ENCODE peak calls at places on chromosomes 5 and 9, in five cellular contexts. One of them, this sample, is unnamed.

GRCh38 chr9:101449071-101449721 is 13.6 kb upstream of the ALDOB start:
- DNase-seq in CD4-positive, alpha-beta T cell: peak
- DNase-seq in K562: peak
- DNase-seq in CD14-positive monocyte: no peak
- DNase-seq in astrocyte: peak
- DNase-seq in this sample: peak

GRCh38 chr9:134764870-134765269 is 115.7 kb upstream of the FCN2 start:
- DNase-seq in CD4-positive, alpha-beta T cell: no peak
- DNase-seq in K562: no peak
- DNase-seq in CD14-positive monocyte: no peak
- DNase-seq in astrocyte: no peak
- DNase-seq in this sample: no peak

GRCh38 chr5:2550479-2550878 is 201.0 kb downstream of the IRX2 start:
- DNase-seq in CD4-positive, alpha-beta T cell: no peak
- DNase-seq in K562: no peak
- DNase-seq in CD14-positive monocyte: no peak
- DNase-seq in astrocyte: no peak
- DNase-seq in this sample: no peak

GRCh38 chr9:5773324-5773999 is 59.5 kb downstream of the ERMP1 start:
- DNase-seq in CD4-positive, alpha-beta T cell: no peak
- DNase-seq in K562: no peak
- DNase-seq in CD14-positive monocyte: no peak
- DNase-seq in astrocyte: peak
- DNase-seq in this sample: no peak

GRCh38 chr5:145800181-145800580 is 35.0 kb downstream of the PRELID2 start:
- DNase-seq in CD4-positive, alpha-beta T cell: no peak
- DNase-seq in K562: no peak
- DNase-seq in CD14-positive monocyte: no peak
- DNase-seq in astrocyte: no peak
- DNase-seq in this sample: no peak

GRCh38 chr9:78064075-78064474 is 32.5 kb upstream of the GNAQ start:
- DNase-seq in CD4-positive, alpha-beta T cell: no peak
- DNase-seq in K562: no peak
- DNase-seq in CD14-positive monocyte: no peak
- DNase-seq in astrocyte: peak
- DNase-seq in this sample: no peak

GRCh38 chr5:87404359-87404758 is 8.4 kb downstream of the CCNH start:
- DNase-seq in CD4-positive, alpha-beta T cell: no peak
- DNase-seq in K562: no peak
- DNase-seq in CD14-positive monocyte: no peak
- DNase-seq in astrocyte: no peak
- DNase-seq in this sample: no peak

GRCh38 chr5:169416583-169417196 is 115.8 kb upstream of the SLIT3 start:
- DNase-seq in CD4-positive, alpha-beta T cell: no peak
- DNase-seq in K562: peak
- DNase-seq in CD14-positive monocyte: no peak
- DNase-seq in astrocyte: peak
- DNase-seq in this sample: peak

GRCh38 chr9:135478858-135479468 is 619 bp upstream of the PPP1R26 start:
- DNase-seq in CD4-positive, alpha-beta T cell: no peak
- DNase-seq in K562: peak
- DNase-seq in CD14-positive monocyte: no peak
- DNase-seq in astrocyte: no peak
- DNase-seq in this sample: no peak

GRCh38 chr5:168238422-168238821 is 53.0 kb upstream of the WWC1 start:
- DNase-seq in CD4-positive, alpha-beta T cell: no peak
- DNase-seq in K562: no peak
- DNase-seq in CD14-positive monocyte: no peak
- DNase-seq in astrocyte: no peak
- DNase-seq in this sample: no peak

GRCh38 chr9:93653762-93654161 is 77.4 kb downstream of the PHF2 start:
- DNase-seq in CD4-positive, alpha-beta T cell: no peak
- DNase-seq in K562: no peak
- DNase-seq in CD14-positive monocyte: peak
- DNase-seq in astrocyte: no peak
- DNase-seq in this sample: no peak

GRCh38 chr9:124841422-124841821 is 11.8 kb upstream of the WDR38 start:
- DNase-seq in CD4-positive, alpha-beta T cell: no peak
- DNase-seq in K562: no peak
- DNase-seq in CD14-positive monocyte: no peak
- DNase-seq in astrocyte: no peak
- DNase-seq in this sample: no peak

GRCh38 chr9:124844291-124844690 is 9.0 kb upstream of the WDR38 start:
- DNase-seq in CD4-positive, alpha-beta T cell: no peak
- DNase-seq in K562: no peak
- DNase-seq in CD14-positive monocyte: no peak
- DNase-seq in astrocyte: no peak
- DNase-seq in this sample: no peak

GRCh38 chr9:124839612-124840299 is 13.5 kb upstream of the WDR38 start:
- DNase-seq in CD4-positive, alpha-beta T cell: no peak
- DNase-seq in K562: peak
- DNase-seq in CD14-positive monocyte: no peak
- DNase-seq in astrocyte: no peak
- DNase-seq in this sample: no peak

GRCh38 chr9:124843635-124844034 is 9.6 kb upstream of the WDR38 start:
- DNase-seq in CD4-positive, alpha-beta T cell: no peak
- DNase-seq in K562: no peak
- DNase-seq in CD14-positive monocyte: no peak
- DNase-seq in astrocyte: no peak
- DNase-seq in this sample: no peak

DNA sequence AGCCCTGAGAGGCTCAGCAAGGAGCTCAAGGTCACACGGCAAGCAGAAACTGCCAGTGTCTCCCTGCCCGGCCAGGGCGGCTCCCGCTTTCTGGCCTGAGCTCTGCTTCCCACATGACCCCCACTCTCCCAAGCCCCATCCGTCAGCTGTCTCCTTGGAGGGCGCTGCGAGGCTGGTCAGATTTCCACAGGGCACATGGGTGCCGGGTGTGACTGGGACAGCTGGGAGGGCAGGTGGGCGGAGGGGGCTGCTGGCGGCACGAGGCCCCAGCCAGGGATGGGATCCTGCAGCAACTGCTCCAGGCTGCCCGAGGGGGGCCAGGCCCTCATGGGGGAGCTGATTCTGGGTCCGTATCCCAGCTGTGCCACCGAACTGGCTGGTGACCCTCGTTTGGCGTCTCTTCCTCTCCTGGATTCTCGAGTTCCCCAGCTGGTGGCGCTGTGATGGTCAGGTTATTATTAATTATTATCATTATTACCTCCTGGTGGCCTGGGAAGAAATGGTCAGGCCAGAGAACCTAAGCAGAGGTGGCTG is 12.9 kb upstream of the WDR38 start:
- DNase-seq in CD4-positive, alpha-beta T cell: no peak
- DNase-seq in K562: peak
- DNase-seq in CD14-positive monocyte: no peak
- DNase-seq in astrocyte: no peak
- DNase-seq in this sample: no peak
- TF ChIP-seq CTCF in CD4-positive, alpha-beta T cell: no peak
- TF ChIP-seq CTCF in K562: peak
- TF ChIP-seq CTCF in CD14-positive monocyte: peak
- TF ChIP-seq CTCF in astrocyte: peak
- TF ChIP-seq CTCF in this sample: no peak

GRCh38 chr9:127941062-127941925 is 3.6 kb upstream of the DPM2 start:
- DNase-seq in CD4-positive, alpha-beta T cell: no peak
- DNase-seq in K562: peak
- DNase-seq in CD14-positive monocyte: no peak
- DNase-seq in astrocyte: no peak
- DNase-seq in this sample: no peak

GRCh38 chr9:127942152-127943010 is 4.7 kb upstream of the DPM2 start:
- DNase-seq in CD4-positive, alpha-beta T cell: peak
- DNase-seq in K562: peak
- DNase-seq in CD14-positive monocyte: peak
- DNase-seq in astrocyte: no peak
- DNase-seq in this sample: no peak

GRCh38 chr9:127943011-127943662 is 5.5 kb upstream of the DPM2 start:
- DNase-seq in CD4-positive, alpha-beta T cell: no peak
- DNase-seq in K562: no peak
- DNase-seq in CD14-positive monocyte: no peak
- DNase-seq in astrocyte: no peak
- DNase-seq in this sample: no peak

GRCh38 chr9:127938298-127938690 is 640 bp upstream of the DPM2 start:
- DNase-seq in CD4-positive, alpha-beta T cell: no peak
- DNase-seq in K562: peak
- DNase-seq in CD14-positive monocyte: no peak
- DNase-seq in astrocyte: no peak
- DNase-seq in this sample: no peak

DNA sequence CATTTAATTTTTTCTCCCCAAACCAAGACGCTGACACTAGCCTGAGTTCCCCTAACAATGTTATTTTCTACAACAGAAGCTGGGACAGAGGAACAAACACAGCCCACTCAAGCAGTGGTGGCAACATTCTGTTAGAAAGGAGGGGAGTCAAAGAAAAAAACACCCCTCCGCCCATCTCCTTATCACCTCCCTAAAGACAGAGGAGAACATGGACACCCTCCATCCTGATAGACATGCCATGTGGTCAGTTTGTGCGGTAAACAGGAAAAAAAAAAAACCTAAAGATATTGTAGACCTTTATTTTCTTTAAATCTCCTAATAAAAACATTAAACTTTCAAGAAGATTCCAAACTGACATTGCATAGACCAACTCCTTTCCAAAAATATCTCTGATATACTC is 2.9 kb upstream of the DPM2 start:
- DNase-seq in CD4-positive, alpha-beta T cell: no peak
- DNase-seq in K562: peak
- DNase-seq in CD14-positive monocyte: no peak
- DNase-seq in astrocyte: no peak
- DNase-seq in this sample: no peak
- TF ChIP-seq CTCF in CD4-positive, alpha-beta T cell: no peak
- TF ChIP-seq CTCF in K562: no peak
- TF ChIP-seq CTCF in CD14-positive monocyte: no peak
- TF ChIP-seq CTCF in astrocyte: no peak
- TF ChIP-seq CTCF in this sample: no peak

DNA sequence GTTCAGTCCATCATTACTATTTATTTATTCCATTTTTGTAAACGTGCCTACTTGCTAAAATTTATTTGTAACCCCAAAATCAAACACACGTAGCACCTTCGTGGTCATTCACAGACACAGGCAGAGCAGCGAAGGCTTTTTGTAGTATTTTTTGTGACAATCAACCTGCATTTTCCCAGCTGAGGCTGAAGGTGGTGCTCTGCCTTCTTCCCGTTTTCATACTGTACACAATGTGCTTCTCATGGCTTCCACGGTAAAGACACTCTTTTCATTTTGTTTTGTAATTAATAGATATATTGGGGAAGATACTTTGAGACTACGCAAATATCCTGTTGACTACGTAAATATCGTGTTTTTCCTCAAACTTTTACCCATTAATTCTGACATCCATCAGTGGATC is 19.4 kb downstream of the DAP start:
- DNase-seq in CD4-positive, alpha-beta T cell: no peak
- DNase-seq in K562: peak
- DNase-seq in CD14-positive monocyte: no peak
- DNase-seq in astrocyte: no peak
- DNase-seq in this sample: no peak
- TF ChIP-seq CTCF in CD4-positive, alpha-beta T cell: no peak
- TF ChIP-seq CTCF in K562: peak
- TF ChIP-seq CTCF in CD14-positive monocyte: peak
- TF ChIP-seq CTCF in astrocyte: peak
- TF ChIP-seq CTCF in this sample: no peak

GRCh38 chr9:91949293-91949945 is 609 bp downstream of the ROR2 start:
- DNase-seq in CD4-positive, alpha-beta T cell: no peak
- DNase-seq in K562: peak
- DNase-seq in CD14-positive monocyte: no peak
- DNase-seq in astrocyte: no peak
- DNase-seq in this sample: no peak

GRCh38 chr9:91948061-91948422 is 2.0 kb downstream of the ROR2 start:
- DNase-seq in CD4-positive, alpha-beta T cell: no peak
- DNase-seq in K562: peak
- DNase-seq in CD14-positive monocyte: no peak
- DNase-seq in astrocyte: no peak
- DNase-seq in this sample: no peak

GRCh38 chr9:91949946-91950664 is at the start of gene ROR2:
- DNase-seq in CD4-positive, alpha-beta T cell: no peak
- DNase-seq in K562: peak
- DNase-seq in CD14-positive monocyte: no peak
- DNase-seq in astrocyte: peak
- DNase-seq in this sample: no peak

GRCh38 chr9:91946825-91947224 is 3.2 kb downstream of the ROR2 start:
- DNase-seq in CD4-positive, alpha-beta T cell: no peak
- DNase-seq in K562: no peak
- DNase-seq in CD14-positive monocyte: no peak
- DNase-seq in astrocyte: no peak
- DNase-seq in this sample: no peak

DNA sequence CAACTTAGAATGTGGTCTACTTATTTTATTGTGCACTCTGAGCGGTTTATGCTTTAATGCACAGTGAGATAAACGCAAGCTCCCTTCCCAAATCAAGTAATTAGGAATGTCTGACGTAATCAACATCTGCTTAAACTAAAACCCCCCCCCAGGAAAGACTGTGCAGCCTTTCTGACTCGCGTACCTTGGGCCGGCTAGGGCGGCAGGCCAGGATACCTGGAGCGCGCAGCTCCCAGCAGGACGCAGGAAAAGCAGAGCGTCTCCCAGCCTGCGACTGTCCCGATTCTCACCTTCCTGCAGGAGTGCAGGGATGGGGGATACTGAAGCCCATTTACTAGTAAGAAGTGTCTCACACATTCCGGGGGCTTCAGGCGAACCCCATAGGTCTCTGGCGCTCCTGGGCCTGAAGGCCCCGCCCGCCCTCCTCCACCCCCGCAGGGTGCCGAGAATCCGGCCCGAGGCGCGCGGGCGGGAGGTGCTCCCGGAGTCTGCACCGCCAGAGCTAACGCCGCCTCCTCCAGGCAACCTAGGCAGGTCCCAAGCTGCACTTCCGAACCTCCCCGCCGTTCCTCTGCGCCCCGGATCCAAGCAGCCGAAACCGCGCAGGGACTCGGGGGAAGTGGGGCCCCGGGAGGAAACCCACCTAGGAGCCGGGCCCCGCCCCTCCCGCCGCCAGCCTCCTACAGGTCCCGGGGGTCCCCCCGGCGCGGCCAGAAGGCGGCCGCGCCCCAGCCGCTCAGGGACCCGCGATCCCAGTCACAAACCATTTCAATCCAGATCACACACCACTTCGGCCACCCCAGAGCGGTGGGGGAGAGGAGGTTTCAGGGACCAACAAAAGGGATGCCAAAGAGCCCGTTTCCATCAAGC is 1.4 kb downstream of the ROR2 start:
- DNase-seq in CD4-positive, alpha-beta T cell: no peak
- DNase-seq in K562: peak
- DNase-seq in CD14-positive monocyte: no peak
- DNase-seq in astrocyte: peak
- DNase-seq in this sample: no peak
- TF ChIP-seq CTCF in CD4-positive, alpha-beta T cell: no peak
- TF ChIP-seq CTCF in K562: peak
- TF ChIP-seq CTCF in CD14-positive monocyte: no peak
- TF ChIP-seq CTCF in astrocyte: no peak
- TF ChIP-seq CTCF in this sample: peak

GRCh38 chr5:1437452-1437851 is 7.8 kb downstream of the SLC6A3 start:
- DNase-seq in CD4-positive, alpha-beta T cell: no peak
- DNase-seq in K562: peak
- DNase-seq in CD14-positive monocyte: no peak
- DNase-seq in astrocyte: no peak
- DNase-seq in this sample: no peak
- TF ChIP-seq CTCF in CD4-positive, alpha-beta T cell: no peak
- TF ChIP-seq CTCF in K562: no peak
- TF ChIP-seq CTCF in CD14-positive monocyte: no peak
- TF ChIP-seq CTCF in astrocyte: no peak
- TF ChIP-seq CTCF in this sample: no peak